ENCODE peak calls at places on chromosomes 4 and X, in four cellular contexts. K is K562, D is GM12878, X is HepG2. R is an unnamed sample.
A peak's percentile ranks its signal among the peaks of the same experiment; 100 is the strongest.

GRCh38 chrX:74293343-74293946 is 10.5 kb upstream of the ZCCHC13 start:
- DNase-seq in D (no peak), X (peak; percentile 52), K (peak; percentile 83), R (peak; percentile 79)

GRCh38 chr4:141933978-141934377 is 297.6 kb downstream of the IL15 start:
- DNase-seq in K (no peak), X (no peak), D (no peak), R (no peak)

GRCh38 chr4:2186133-2186864 is 55.6 kb downstream of the HAUS3 start:
- DNase-seq in D (no peak), X (peak; percentile 57), K (peak; percentile 36), R (peak; percentile 46)

GRCh38 chr4:66574145-66574978 is 904.1 kb upstream of the EPHA5 start:
- DNase-seq in X (no peak), D (no peak), K (no peak), R (no peak)

GRCh38 chr4:71338846-71339593 is at the start of gene SLC4A4:
- DNase-seq in X (no peak), K (peak; percentile 9), D (peak; percentile 70), R (no peak)

GRCh38 chrX:110136136-110136535 is 133.2 kb downstream of the TMEM164 start:
- DNase-seq in X (no peak), K (no peak), D (no peak), R (no peak)

GRCh38 chr4:186537843-186538521 is 17.4 kb downstream of the MTNR1A start:
- DNase-seq in D (no peak), X (no peak), K (peak; percentile 79), R (no peak)

GRCh38 chr4:10315638-10316037 is 141.6 kb downstream of the ZNF518B start:
- DNase-seq in K (no peak), X (no peak), D (no peak), R (no peak)

GRCh38 chr4:10015140-10015753 is 6.0 kb downstream of the SLC2A9 start:
- DNase-seq in D (no peak), K (peak; percentile 37), X (no peak), R (no peak)

GRCh38 chrX:151753313-151754041 is 18.9 kb downstream of the CNGA2 start:
- DNase-seq in D (no peak), X (peak; percentile 13), K (peak; percentile 69), R (peak; percentile 74)

GRCh38 chrX:136766785-136767103 is 14.0 kb downstream of the ARHGEF6 start:
- DNase-seq in K (peak; percentile 19), X (no peak), D (no peak), R (no peak)

GRCh38 chr4:100034265-100034664 is 84.2 kb upstream of the H2AZ1 start:
- DNase-seq in X (no peak), K (no peak), D (no peak), R (no peak)

GRCh38 chr4:71711985-71712348 is 71.9 kb downstream of the GC start:
- DNase-seq in K (no peak), D (no peak), X (no peak), R (no peak)

GRCh38 chr4:90572996-90573395 is 445.8 kb downstream of the CCSER1 start:
- DNase-seq in X (no peak), K (no peak), D (no peak), R (no peak)

GRCh38 chr4:4269856-4270255 is 20.1 kb downstream of the LYAR start:
- DNase-seq in K (no peak), D (no peak), X (no peak), R (no peak)

GRCh38 chrX:63934791-63935190 is 149.8 kb upstream of the ARHGEF9 start:
- DNase-seq in X (no peak), D (no peak), K (no peak), R (no peak)

GRCh38 chr4:165331823-165332222 is 4.4 kb downstream of the MSMO1 start:
- DNase-seq in D (no peak), K (peak; percentile 49), X (no peak), R (no peak)
- TF ChIP-seq FOXM1 in D (no peak), K (no peak), X (no peak), R (no peak)

GRCh38 chr4:148116264-148116663 is 325.9 kb downstream of the NR3C2 start:
- DNase-seq in X (no peak), D (no peak), K (no peak), R (no peak)

GRCh38 chr4:148118179-148118578 is 324.0 kb downstream of the NR3C2 start:
- DNase-seq in K (no peak), X (no peak), D (no peak), R (no peak)

GRCh38 chr4:148114436-148114835 is 327.8 kb downstream of the NR3C2 start:
- DNase-seq in X (no peak), K (no peak), D (no peak), R (no peak)

GRCh38 chr4:148118628-148119027 is 323.6 kb downstream of the NR3C2 start:
- DNase-seq in D (no peak), K (no peak), X (no peak), R (no peak)

DNA sequence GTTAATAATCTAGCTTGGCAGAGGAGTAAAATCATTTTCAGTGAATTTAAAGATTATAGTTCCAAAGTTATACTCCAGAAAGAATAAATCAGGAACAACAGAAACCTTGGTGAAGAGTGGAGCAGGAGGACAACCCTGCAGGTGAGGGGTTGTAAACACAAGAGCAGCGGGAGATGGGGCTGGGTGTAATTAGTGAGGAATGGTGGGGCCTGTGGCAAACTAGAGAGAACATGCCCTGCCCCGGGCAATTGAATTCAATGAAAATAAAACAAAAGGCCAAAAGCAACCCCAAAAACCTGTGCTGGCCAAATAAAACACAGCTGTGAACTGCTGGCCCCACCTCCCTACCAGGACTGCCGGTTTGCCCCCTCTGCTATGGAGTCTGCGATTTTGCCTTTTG is 325.2 kb downstream of the NR3C2 start:
- DNase-seq in K (no peak), D (no peak), X (no peak), R (no peak)
- TF ChIP-seq FOXK2 in K (no peak), D (no peak), X (no peak), R (no peak)

DNA sequence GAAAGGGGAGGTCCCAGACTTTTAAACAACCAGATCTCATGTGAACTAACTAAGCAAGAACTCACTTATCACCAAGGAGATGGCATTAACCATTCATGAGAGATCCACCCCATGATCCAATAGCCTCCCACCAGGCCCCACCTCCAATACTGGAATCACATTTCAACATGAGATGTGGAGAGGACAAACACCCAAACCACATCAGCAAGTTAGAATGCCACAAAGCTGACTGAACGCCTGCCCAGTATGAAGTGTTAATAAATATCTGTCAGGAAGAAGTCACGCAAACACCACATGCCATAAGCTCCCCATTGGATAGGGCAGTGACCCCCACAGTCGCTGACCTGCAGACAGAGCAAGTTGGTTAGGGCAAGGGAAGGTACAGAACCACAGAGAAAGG is 14.3 kb downstream of the SLC10A6 start:
- DNase-seq in D (no peak), K (no peak), X (no peak), R (no peak)
- TF ChIP-seq FOXM1 in D (no peak), K (no peak), X (no peak), R (no peak)

GRCh38 chr4:165131247-165131832 is 18.7 kb upstream of the TMEM192 start:
- DNase-seq in X (peak; percentile 57), K (peak; percentile 73), D (peak; percentile 41), R (peak; percentile 58)
- TF ChIP-seq FOXK2 in X (no peak), K (no peak), D (no peak), R (no peak)

DNA sequence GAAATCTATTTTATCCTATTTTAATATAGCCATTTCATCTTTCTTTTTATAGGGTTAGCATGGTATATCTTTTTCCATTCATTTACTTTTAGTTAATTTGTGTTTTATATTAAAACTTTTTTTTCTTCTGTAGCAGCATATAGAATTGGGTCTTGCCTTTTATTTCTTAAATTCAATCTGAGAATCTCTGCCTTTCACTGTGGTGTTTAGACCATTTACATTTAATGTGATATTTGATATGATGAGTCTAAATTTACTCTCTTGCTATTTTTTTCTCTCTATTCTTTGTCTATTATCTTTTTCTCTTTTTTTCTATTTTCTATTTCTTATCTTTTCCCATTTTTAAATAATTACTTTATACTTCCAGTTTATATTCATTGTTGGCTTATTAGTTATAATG is 105.4 kb upstream of the HAND2 start:
- DNase-seq in K (no peak), X (no peak), D (no peak), R (no peak)
- TF ChIP-seq FOXM1 in K (no peak), X (no peak), D (no peak), R (no peak)

GRCh38 chr4:36003051-36003450 is 241.3 kb downstream of the ARAP2 start:
- DNase-seq in X (no peak), K (no peak), D (no peak), R (no peak)

GRCh38 chr4:36006226-36006625 is 238.1 kb downstream of the ARAP2 start:
- DNase-seq in D (no peak), X (no peak), K (no peak), R (no peak)

GRCh38 chr4:36000941-36001557 is 243.3 kb downstream of the ARAP2 start:
- DNase-seq in K (no peak), D (no peak), X (no peak), R (no peak)

DNA sequence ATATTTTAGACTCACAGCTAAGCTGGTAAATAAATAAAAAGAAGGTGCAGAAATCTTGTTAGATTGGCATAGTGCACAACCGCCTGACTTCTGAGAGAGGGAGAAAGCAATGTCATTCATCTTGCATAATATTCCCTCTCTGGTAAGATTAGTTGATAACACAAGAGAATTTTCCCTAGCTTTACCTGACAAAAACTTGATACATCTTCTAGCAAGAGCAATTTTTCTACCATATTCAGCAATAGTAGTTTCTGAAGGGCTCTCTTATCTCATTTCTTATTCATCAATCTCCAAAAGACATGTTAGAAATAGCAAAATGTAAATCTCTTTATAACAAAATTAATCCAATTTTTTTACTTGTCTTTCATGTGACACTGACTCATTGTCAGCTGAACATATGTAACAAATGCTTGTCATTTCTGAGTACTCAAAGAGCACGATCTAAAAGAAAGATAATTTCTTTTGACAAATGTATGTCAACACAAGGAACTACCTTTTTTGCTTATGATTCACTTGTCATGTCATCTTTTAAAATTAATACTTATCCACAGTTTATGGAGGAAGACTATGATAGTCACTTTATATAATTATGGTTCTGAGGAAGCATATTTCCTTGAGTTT is 240.0 kb downstream of the ARAP2 start:
- DNase-seq in D (no peak), K (no peak), X (no peak), R (no peak)
- TF ChIP-seq FOXK2 in D (no peak), K (no peak), X (no peak), R (no peak)

GRCh38 chrX:47217121-47217851 is 1.2 kb upstream of the CDK16 start:
- DNase-seq in K (no peak), D (no peak), X (peak; percentile 44), R (peak; percentile 32)
- TF ChIP-seq FOXM1 in K (no peak), D (no peak), X (no peak), R (no peak)

DNA sequence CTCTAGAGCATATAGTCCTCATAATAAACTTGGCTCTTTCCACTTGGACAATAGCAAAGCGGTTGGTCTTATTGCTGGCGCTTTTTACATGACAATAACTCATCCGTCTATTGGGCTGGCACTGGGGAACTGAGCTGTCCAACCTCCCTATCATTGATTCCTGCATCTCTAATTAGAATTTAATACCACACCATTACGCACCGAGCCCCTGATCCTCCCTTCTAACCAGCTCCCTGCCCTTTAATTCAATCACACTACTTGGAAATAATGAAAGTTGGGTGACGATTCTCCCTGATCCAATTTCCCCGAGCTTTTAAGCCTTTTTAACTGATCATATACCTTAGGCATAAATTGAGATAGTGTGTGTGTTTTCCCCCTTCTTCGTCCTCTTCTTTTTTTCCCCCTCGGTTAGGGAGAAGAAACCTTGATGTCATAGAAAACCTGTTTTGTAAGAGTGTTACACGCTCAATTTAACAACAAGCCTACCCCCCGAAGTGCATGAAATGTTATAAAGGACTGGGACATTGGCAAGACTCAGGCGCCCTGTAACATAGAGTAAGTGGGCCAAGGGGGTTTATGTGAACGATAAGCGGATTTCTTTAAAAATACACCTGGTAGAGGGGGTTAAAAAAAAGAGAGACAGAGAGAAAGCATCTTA is 392 bp upstream of the PHOX2B start:
- DNase-seq in X (no peak), D (no peak), K (no peak), R (no peak)
- TF ChIP-seq FOXK2 in X (no peak), D (no peak), K (no peak), R (no peak)